ENCODE peak calls at places on chromosomes 16 and 17, in four cellular contexts. K is left lung, B is transverse colon, E is neural progenitor cell. Q is an unnamed sample. For H3K4me1, the result is how much of the 10 kb centered on the place peaks cover.

GRCh38 chr17:205817-206216 is 24.4 kb upstream of the DOC2B start:
- DNase-seq in K (no peak), B (no peak), E (no peak), Q (no peak)

GRCh38 chr17:35726609-35727460 is 4.6 kb upstream of the RASL10B start:
- DNase-seq in K (no peak), B (peak), E (no peak), Q (peak)

GRCh38 chr17:8468988-8469387 is 33.3 kb downstream of the NDEL1 start:
- DNase-seq in K (no peak), B (no peak), E (no peak), Q (no peak)

GRCh38 chr16:68800257-68800875 is 43.0 kb upstream of the TANGO6 start:
- DNase-seq in K (peak), B (peak), E (peak), Q (peak)

GRCh38 chr16:3166505-3166886 is 21.5 kb upstream of the OR1F1 start:
- DNase-seq in K (no peak), B (no peak), E (no peak), Q (no peak)

GRCh38 chr17:17713839-17714238 is 32.6 kb downstream of the RAI1 start:
- DNase-seq in K (no peak), B (no peak), E (no peak), Q (no peak)

GRCh38 chr17:19482571-19482970 is 51.1 kb upstream of the SLC47A1 start:
- DNase-seq in K (no peak), B (no peak), E (no peak), Q (no peak)

GRCh38 chr17:78359216-78359935 is 501 bp downstream of the SOCS3 start:
- DNase-seq in K (peak), B (no peak), E (peak), Q (peak)

GRCh38 chr16:26672206-26672605 is 394.5 kb upstream of the C16orf82 start:
- DNase-seq in K (no peak), B (no peak), E (no peak), Q (peak)

GRCh38 chr17:50262001-50262794 is 12.1 kb upstream of the TMEM92 start:
- DNase-seq in K (no peak), B (no peak), E (no peak), Q (no peak)

GRCh38 chr16:79392081-79392480 is 208.5 kb downstream of the MAF start:
- DNase-seq in K (no peak), B (no peak), E (no peak), Q (no peak)

GRCh38 chr16:26983426-26983825 is 83.3 kb upstream of the C16orf82 start:
- DNase-seq in K (no peak), B (no peak), E (no peak), Q (no peak)

GRCh38 chr16:15924996-15925395 is 24.4 kb upstream of the ABCC1 start:
- DNase-seq in K (no peak), B (no peak), E (no peak), Q (no peak)

GRCh38 chr17:40550608-40551007 is 14.7 kb downstream of the CCR7 start:
- DNase-seq in K (no peak), B (peak), E (no peak), Q (no peak)

GRCh38 chr17:74108126-74108705 is 95.3 kb upstream of the RPL38 start:
- DNase-seq in K (no peak), B (no peak), E (no peak), Q (no peak)

GRCh38 chr17:19304209-19304608 is 58.3 kb downstream of the B9D1 start:
- DNase-seq in K (peak), B (peak), E (no peak), Q (no peak)

GRCh38 chr17:70879389-70879788 is 710.1 kb downstream of the KCNJ2 start:
- DNase-seq in K (no peak), B (no peak), E (no peak), Q (no peak)

GRCh38 chr16:66601471-66601870 is 3.0 kb upstream of the CMTM3 start:
- DNase-seq in K (no peak), B (no peak), E (no peak), Q (no peak)

GRCh38 chr16:23069844-23070243 is 79.4 kb downstream of the USP31 start:
- DNase-seq in K (no peak), B (no peak), E (no peak), Q (no peak)

GRCh38 chr17:47270946-47271705 is 17.5 kb downstream of the ITGB3 start:
- DNase-seq in K (no peak), B (no peak), E (no peak), Q (no peak)

GRCh38 chr17:50822550-50822949 is 12.8 kb upstream of the WFIKKN2 start:
- DNase-seq in K (no peak), B (no peak), E (no peak), Q (no peak)

GRCh38 chr16:28157768-28158535 is 53.8 kb downstream of the XPO6 start:
- DNase-seq in K (no peak), B (no peak), E (no peak), Q (no peak)

GRCh38 chr16:17543073-17543472 is 72.3 kb upstream of the XYLT1 start:
- DNase-seq in K (no peak), B (no peak), E (no peak), Q (no peak)

GRCh38 chr17:6386041-6386630 is 48.8 kb downstream of the AIPL1 start:
- DNase-seq in K (no peak), B (no peak), E (no peak), Q (no peak)

GRCh38 chr17:17693253-17693954 is 12.1 kb downstream of the RAI1 start:
- DNase-seq in K (peak), B (peak), E (peak), Q (peak)

GRCh38 chr16:4270595-4270994 is 2.2 kb downstream of the TFAP4 start:
- DNase-seq in K (no peak), B (no peak), E (no peak), Q (no peak)

GRCh38 chr17:72407336-72408121 is 286.7 kb downstream of the SOX9 start:
- DNase-seq in K (peak), B (peak), E (no peak), Q (peak)

GRCh38 chr16:75309899-75310430 is 58.5 kb upstream of the BCAR1 start:
- DNase-seq in K (no peak), B (peak), E (no peak), Q (no peak)

GRCh38 chr17:82350182-82351030 is 8.6 kb upstream of the TEX19 start:
- DNase-seq in K (no peak), B (peak), E (no peak), Q (no peak)

GRCh38 chr17:71942626-71943025 is 178.2 kb upstream of the SOX9 start:
- DNase-seq in K (no peak), B (peak), E (no peak), Q (no peak)

GRCh38 chr17:81635973-81636504 is 873 bp downstream of the NPLOC4 start:
- DNase-seq in K (no peak), B (no peak), E (no peak), Q (no peak)

GRCh38 chr17:535165-535564 is 179.5 kb downstream of the VPS53 start:
- DNase-seq in K (no peak), B (no peak), E (no peak), Q (no peak)

GRCh38 chr16:12470311-12471229 is 333.1 kb downstream of the CPPED1 start:
- DNase-seq in K (no peak), B (no peak), E (no peak), Q (no peak)

GRCh38 chr17:78822552-78822951 is 18.1 kb downstream of the USP36 start:
- DNase-seq in K (no peak), B (no peak), E (no peak), Q (no peak)

GRCh38 chr16:69378760-69379159 is 7.0 kb downstream of the TERF2 start:
- DNase-seq in K (no peak), B (no peak), E (no peak), Q (no peak)

GRCh38 chr17:51014129-51014528 is 106.5 kb downstream of the SPAG9 start:
- DNase-seq in K (no peak), B (no peak), E (no peak), Q (no peak)

GRCh38 chr17:56936697-56937322 is 23.0 kb upstream of the TRIM25 start:
- DNase-seq in K (no peak), B (no peak), E (no peak), Q (no peak)

GRCh38 chr16:68590201-68590994 is 51.3 kb downstream of the ZFP90 start:
- DNase-seq in K (peak), B (peak), E (peak), Q (peak)

GRCh38 chr17:48604770-48605329 is at the start of gene HOXB6:
- DNase-seq in K (no peak), B (peak), E (no peak), Q (peak)

GRCh38 chr16:85220125-85220839 is 108.0 kb upstream of the CIBAR2 start:
- DNase-seq in K (peak), B (peak), E (no peak), Q (peak)
- H3K4me3 ChIP-seq in K (no peak), B (peak), E (no peak), Q (peak)

DNA sequence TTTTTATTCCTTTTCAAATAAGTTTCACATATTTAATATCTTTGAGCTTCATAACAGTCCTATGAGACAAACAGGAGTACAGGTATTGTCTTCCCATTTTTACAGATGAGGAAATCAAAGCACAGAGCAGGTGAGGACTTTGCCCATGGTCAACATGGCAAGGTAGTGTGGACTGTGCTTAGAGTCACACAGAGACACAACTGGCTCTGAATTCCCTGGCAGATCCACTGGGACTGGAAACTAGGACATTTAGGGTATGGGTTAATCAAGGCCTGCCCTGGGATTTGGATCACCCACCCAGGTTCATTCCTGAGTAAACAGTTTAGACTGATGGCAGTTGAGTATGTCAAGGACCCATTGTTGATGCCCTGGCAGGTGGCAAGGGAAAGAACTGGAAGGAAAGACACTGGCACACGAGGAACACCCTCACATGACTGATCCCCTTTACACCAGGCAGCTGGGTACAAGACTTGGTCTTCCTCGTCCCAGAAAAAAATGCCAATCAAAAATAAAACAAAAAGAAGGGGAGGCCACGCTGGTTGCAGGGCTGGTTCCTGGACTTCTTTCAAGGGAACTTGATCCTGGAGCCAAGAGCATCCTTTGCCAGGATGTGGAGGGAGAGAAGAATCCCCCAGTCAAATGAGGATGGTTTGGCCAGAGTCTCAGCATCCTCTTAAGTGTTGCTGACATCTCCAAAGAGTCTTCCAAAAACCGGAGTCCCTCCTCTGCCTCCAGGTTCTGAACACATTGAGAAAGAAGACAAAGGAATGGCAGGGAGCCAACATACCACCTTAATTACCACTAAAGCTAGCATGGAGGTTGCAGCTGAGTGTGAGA is 34.9 kb downstream of the CHD9 start:
- DNase-seq in K (no peak), B (no peak), E (peak), Q (peak)
- H3K4me1 ChIP-seq in K (half or more), B (half or more), E (under half), Q (half or more)

DNA sequence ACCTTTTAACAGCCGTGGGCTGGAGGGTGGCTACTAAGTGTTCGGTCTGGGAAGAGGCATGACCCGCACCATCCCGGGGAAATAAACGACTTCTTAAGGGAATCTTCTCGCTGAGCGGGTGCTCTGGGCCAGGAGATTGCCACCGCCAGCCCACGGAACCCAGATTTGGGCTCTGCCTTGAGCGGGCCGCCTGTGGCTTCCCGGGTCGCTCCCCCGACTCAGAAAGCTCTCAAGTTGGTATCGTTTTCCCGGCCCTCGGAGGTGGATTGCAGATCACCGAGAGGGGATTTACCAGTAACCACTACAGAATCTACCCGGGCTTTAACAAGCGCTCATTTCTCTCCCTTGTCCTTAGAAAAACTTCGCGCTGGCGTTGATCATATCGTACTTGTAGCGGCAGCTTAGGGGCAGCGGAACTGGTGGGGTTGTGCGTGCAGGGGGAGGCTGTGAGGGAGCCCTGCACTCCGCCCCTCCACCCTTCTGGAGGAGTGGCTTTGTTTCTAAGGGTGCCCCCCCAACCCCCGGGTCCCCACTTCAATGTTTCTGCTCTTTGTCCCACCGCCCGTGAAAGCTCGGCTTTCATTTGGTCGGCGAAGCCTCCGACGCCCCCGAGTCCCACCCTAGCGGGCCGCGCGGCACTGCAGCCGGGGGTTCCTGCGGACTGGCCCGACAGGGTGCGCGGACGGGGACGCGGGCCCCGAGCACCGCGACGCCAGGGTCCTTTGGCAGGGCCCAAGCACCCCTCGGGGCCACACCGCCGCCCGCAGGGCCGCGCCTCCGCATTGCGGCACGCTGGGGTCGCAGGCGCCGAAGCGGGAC is 3.6 kb upstream of the CBX4 start:
- DNase-seq in K (no peak), B (peak), E (peak), Q (peak)
- H3K4me3 ChIP-seq in K (peak), B (peak), E (peak), Q (peak)

DNA sequence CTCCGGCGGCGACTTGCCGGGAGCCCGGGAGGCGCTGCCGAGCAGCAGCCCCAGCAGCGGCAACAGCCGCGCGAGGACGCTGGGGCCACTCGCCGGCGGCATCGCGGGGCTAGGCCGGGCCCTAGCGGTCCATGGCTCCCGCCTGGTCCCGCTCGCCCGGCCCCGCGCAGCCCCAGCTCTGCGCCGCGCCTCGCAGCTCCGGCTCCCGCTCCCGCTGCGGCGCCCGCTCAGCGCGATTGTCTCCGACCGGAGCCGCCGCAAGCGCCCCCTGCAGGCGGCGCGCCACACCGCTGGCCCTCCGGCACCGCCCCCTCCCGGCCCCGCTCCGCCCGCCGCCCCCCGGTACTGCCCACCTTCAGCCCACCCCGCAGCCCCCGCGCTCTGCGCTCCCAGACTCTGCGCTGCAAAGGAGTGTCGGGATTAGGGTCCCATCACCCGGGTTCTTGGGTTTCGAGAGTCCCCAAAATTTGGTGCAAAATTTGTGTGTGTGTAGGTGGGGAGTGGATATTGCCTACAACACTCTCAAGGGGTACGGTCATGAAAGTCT is at the start of gene FAM171A2:
- DNase-seq in K (no peak), B (peak), E (peak), Q (peak)
- H3K4me1 ChIP-seq in K (under half), B (under half), E (under half), Q (under half)